ENCODE peak calls at places on chromosomes 4 and X, in six cellular contexts. B is foreskin fibroblast, Z is HFF-Myc, U is WERI-Rb-1, X is RWPE2, V is fibroblast of the aortic adventitia. G is an unnamed sample.

GRCh38 chr4:173516621-173517612 is 13.1 kb downstream of the HAND2 start:
- DNase-seq in B (no peak), Z (no peak), U (no peak), X (no peak), V (peak; percentile 74), G (peak; percentile 52)

GRCh38 chr4:146916479-146917076 is 29.1 kb downstream of the TTC29 start:
- DNase-seq in B (peak; percentile 59), Z (no peak), U (peak; percentile 29), X (no peak), V (peak; percentile 72), G (peak; percentile 12)

GRCh38 chr4:122914292-122914904 is 8.0 kb downstream of the NUDT6 start:
- DNase-seq in B (peak; percentile 63), Z (peak; percentile 66), U (no peak), X (no peak), V (peak; percentile 79), G (no peak)

GRCh38 chr4:9703391-9703790 is 78.0 kb upstream of the DRD5 start:
- DNase-seq in B (peak; percentile 27), Z (no peak), U (peak; percentile 90), X (no peak), V (no peak), G (peak; percentile 74)

GRCh38 chr4:118373614-118374255 is 20.9 kb upstream of the PRSS12 start:
- DNase-seq in B (peak; percentile 69), Z (no peak), U (no peak), X (no peak), V (peak; percentile 32), G (no peak)

GRCh38 chr4:174464949-174465348 is 57.3 kb downstream of the HPGD start:
- DNase-seq in B (no peak), Z (no peak), U (no peak), X (no peak), V (no peak), G (no peak)

GRCh38 chr4:42401171-42401570 is 3.9 kb downstream of the SHISA3 start:
- DNase-seq in B (no peak), Z (no peak), U (no peak), X (no peak), V (no peak), G (no peak)

GRCh38 chrX:134880866-134881265 is 109.9 kb upstream of the SMIM10 start:
- DNase-seq in B (no peak), Z (no peak), U (no peak), X (no peak), V (peak; percentile 33), G (no peak)

GRCh38 chr4:76723373-76723772 is 174.6 kb downstream of the SOWAHB start:
- DNase-seq in B (peak; percentile 80), Z (no peak), U (no peak), X (no peak), V (peak; percentile 52), G (no peak)
- TF ChIP-seq CTCF in B (peak; percentile 40), Z (peak; percentile 23), U (no peak), X (peak; percentile 17), V (peak; percentile 34), G (no peak)

GRCh38 chr4:102363033-102363432 is 17.8 kb upstream of the SLC39A8 start:
- DNase-seq in B (no peak), Z (no peak), U (peak; percentile 25), X (no peak), V (no peak), G (no peak)
- TF ChIP-seq CTCF in B (no peak), Z (no peak), U (no peak), X (no peak), V (no peak), G (no peak)

DNA sequence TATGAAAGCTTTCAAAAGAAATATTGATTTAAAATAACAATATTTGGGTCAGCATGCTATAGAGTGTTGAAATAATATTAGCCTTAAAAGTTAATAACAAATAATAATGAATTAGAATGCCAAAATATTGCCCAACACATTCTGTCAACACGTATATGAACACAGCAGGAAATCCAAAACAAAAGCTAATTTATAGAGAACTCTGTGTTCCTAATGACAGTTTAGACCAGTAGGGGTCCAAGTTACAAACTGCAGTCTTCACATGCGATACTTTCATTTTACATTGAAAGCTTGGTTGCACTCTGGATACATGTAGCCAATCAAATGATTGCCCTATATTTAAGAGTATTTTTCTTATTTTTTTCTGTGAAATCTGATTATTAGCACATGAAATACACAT is 274.4 kb downstream of the DCTD start:
- DNase-seq in B (peak; percentile 7), Z (no peak), U (no peak), X (no peak), V (peak; percentile 3), G (no peak)
- TF ChIP-seq CTCF in B (peak; percentile 22), Z (peak; percentile 6), U (no peak), X (no peak), V (peak; percentile 10), G (peak; percentile 17)

GRCh38 chrX:145823132-145823531 is 5.5 kb downstream of the SLITRK2 start:
- DNase-seq in B (no peak), Z (no peak), U (no peak), X (no peak), V (no peak), G (no peak)

GRCh38 chrX:145821291-145821897 is 3.8 kb downstream of the SLITRK2 start:
- DNase-seq in B (no peak), Z (no peak), U (peak; percentile 11), X (no peak), V (no peak), G (peak; percentile 72)

GRCh38 chrX:145826466-145826865 is 8.8 kb downstream of the SLITRK2 start:
- DNase-seq in B (no peak), Z (no peak), U (no peak), X (no peak), V (no peak), G (no peak)

GRCh38 chrX:145821898-145822567 is 4.4 kb downstream of the SLITRK2 start:
- DNase-seq in B (no peak), Z (no peak), U (no peak), X (no peak), V (no peak), G (no peak)

GRCh38 chrX:145825896-145826295 is 8.3 kb downstream of the SLITRK2 start:
- DNase-seq in B (no peak), Z (no peak), U (no peak), X (no peak), V (no peak), G (no peak)
- TF ChIP-seq CTCF in B (no peak), Z (no peak), U (no peak), X (peak; percentile 41), V (no peak), G (peak; percentile 29)

GRCh38 chr4:124188601-124189000 is 523.9 kb downstream of the ANKRD50 start:
- DNase-seq in B (no peak), Z (no peak), U (no peak), X (no peak), V (no peak), G (no peak)

GRCh38 chr4:124192544-124192943 is 520.0 kb downstream of the ANKRD50 start:
- DNase-seq in B (no peak), Z (no peak), U (no peak), X (no peak), V (no peak), G (no peak)

GRCh38 chr4:124189545-124189944 is 523.0 kb downstream of the ANKRD50 start:
- DNase-seq in B (no peak), Z (no peak), U (no peak), X (no peak), V (no peak), G (no peak)

DNA sequence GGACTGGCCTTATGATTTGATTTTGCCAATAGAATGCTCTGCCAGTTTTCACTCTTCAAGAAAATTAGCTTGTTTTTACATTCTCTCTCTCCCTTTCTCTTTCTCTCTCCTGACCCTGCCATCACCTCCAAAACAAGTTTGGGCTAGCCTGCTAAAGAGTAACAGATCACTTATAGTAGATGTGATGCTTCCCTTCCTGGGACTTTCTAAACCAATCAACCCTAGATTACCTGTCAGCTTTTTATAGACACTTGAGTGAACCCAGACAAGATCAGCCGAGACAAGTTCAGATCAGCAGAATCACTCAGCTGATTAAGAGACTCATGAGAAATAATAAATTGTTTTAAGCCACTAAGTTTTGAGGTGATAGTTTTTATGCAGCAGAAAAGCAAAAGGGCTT is 521.2 kb downstream of the ANKRD50 start:
- DNase-seq in B (no peak), Z (no peak), U (no peak), X (no peak), V (no peak), G (no peak)
- TF ChIP-seq CTCF in B (no peak), Z (no peak), U (no peak), X (no peak), V (no peak), G (no peak)

DNA sequence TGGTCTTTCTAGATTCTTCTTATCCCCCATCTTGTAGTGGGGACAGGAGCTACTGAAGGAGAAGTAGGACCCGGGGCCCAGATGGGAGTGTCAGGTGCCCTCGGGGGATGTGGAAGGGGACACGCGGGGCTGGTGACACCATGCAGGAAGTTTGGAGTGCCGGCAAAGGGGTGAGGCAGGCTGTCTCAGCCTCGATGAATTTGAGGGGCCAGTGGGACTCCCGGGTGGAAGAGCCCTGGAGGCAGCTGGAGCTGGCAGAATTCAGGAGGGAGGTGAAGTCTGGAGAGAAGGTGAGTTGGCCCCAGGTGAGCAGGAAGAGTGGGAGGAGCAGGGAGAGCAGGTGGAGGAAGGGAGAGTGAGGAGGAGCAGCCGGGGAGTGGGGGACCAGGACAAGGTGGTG is 101.7 kb downstream of the CPZ start:
- DNase-seq in B (no peak), Z (no peak), U (no peak), X (no peak), V (no peak), G (no peak)
- TF ChIP-seq CTCF in B (no peak), Z (no peak), U (no peak), X (no peak), V (no peak), G (no peak)

DNA sequence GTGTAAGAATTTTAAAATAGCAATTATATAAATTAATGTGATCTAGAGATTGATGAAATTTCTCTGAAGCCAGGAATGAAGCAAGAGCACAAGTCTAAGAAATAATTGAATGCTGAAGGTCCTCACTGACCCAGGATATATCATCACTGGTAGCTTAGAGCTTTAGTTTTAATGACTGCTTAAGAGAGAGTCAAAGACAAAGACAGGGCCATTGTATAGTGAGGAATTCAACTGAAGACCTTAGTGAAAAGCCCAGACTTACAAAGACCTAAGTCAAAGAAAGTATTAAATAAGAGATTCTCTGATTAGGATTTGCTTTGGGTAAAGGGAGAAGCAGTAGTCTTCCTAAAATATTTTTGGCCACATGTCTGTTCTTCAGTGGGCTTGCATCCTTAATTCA is 26.0 kb upstream of the IL15 start:
- DNase-seq in B (no peak), Z (no peak), U (no peak), X (no peak), V (no peak), G (no peak)
- TF ChIP-seq CTCF in B (no peak), Z (no peak), U (no peak), X (no peak), V (no peak), G (no peak)

GRCh38 chrX:63275127-63275526 is 76.0 kb downstream of the SPIN4 start:
- DNase-seq in B (peak; percentile 2), Z (no peak), U (peak; percentile 52), X (no peak), V (peak; percentile 16), G (peak; percentile 33)
- TF ChIP-seq CTCF in B (peak; percentile 59), Z (peak; percentile 46), U (peak; percentile 82), X (peak; percentile 33), V (peak; percentile 62), G (peak; percentile 28)

DNA sequence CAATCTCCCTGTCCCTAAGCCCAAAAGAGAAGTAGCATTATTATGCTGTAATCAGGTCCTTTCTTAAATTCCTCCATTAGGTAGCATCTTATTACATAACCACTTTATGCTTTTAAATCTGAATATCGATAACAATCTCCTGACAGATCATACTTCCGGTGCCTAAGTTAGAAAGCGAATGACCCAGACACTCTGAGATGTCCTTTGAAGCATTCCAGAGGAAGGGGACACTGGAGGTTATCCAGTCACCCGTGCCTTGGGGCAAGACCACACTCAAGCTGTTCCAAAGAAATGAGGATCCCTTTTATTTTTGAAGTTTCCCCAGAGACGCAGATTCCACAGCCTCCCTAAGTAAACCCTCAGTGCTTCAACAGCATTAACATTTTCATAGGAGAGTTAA is 125.7 kb downstream of the PALLD start:
- DNase-seq in B (no peak), Z (no peak), U (no peak), X (no peak), V (no peak), G (no peak)
- TF ChIP-seq CTCF in B (no peak), Z (no peak), U (no peak), X (no peak), V (no peak), G (no peak)

G was measured in nephron progenitor cell.